ENCODE peak calls at places on chromosome 12, in four cellular contexts. One of them, this sample, is unnamed.
A peak's percentile ranks its signal among the peaks of the same experiment; 100 is the strongest.

GRCh38 chr12:124904306-124905098 is 9.9 kb downstream of the UBC start:
- DNase-seq in CD4-positive, alpha-beta T cell: no peak
- DNase-seq in NK-92 treated with Interleukin-12 subunit alpha and Interleukin-12 subunit beta, amount 100 ng/mL, for 24 hours: no peak
- DNase-seq in neural crest cell: peak; percentile 42
- DNase-seq in this sample: no peak

GRCh38 chr12:110270125-110270962 is 10.7 kb upstream of the ATP2A2 start:
- DNase-seq in CD4-positive, alpha-beta T cell: no peak
- DNase-seq in NK-92 treated with Interleukin-12 subunit alpha and Interleukin-12 subunit beta, amount 100 ng/mL, for 24 hours: no peak
- DNase-seq in neural crest cell: no peak
- DNase-seq in this sample: no peak

GRCh38 chr12:93514853-93515252 is 47.5 kb downstream of the MRPL42 start:
- DNase-seq in CD4-positive, alpha-beta T cell: no peak
- DNase-seq in NK-92 treated with Interleukin-12 subunit alpha and Interleukin-12 subunit beta, amount 100 ng/mL, for 24 hours: no peak
- DNase-seq in neural crest cell: no peak
- DNase-seq in this sample: no peak

GRCh38 chr12:127041985-127042625 is 1224.9 kb upstream of the TMEM132C start:
- DNase-seq in CD4-positive, alpha-beta T cell: no peak
- DNase-seq in NK-92 treated with Interleukin-12 subunit alpha and Interleukin-12 subunit beta, amount 100 ng/mL, for 24 hours: no peak
- DNase-seq in neural crest cell: no peak
- DNase-seq in this sample: no peak

GRCh38 chr12:69392146-69392928 is 32.8 kb downstream of the YEATS4 start:
- DNase-seq in CD4-positive, alpha-beta T cell: no peak
- DNase-seq in NK-92 treated with Interleukin-12 subunit alpha and Interleukin-12 subunit beta, amount 100 ng/mL, for 24 hours: no peak
- DNase-seq in neural crest cell: no peak
- DNase-seq in this sample: no peak

GRCh38 chr12:8678661-8679111 is 16.1 kb upstream of the MFAP5 start:
- DNase-seq in CD4-positive, alpha-beta T cell: no peak
- DNase-seq in NK-92 treated with Interleukin-12 subunit alpha and Interleukin-12 subunit beta, amount 100 ng/mL, for 24 hours: no peak
- DNase-seq in neural crest cell: no peak
- DNase-seq in this sample: no peak

GRCh38 chr12:130668286-130669204 is 47.6 kb downstream of the RIMBP2 start:
- DNase-seq in CD4-positive, alpha-beta T cell: no peak
- DNase-seq in NK-92 treated with Interleukin-12 subunit alpha and Interleukin-12 subunit beta, amount 100 ng/mL, for 24 hours: no peak
- DNase-seq in neural crest cell: no peak
- DNase-seq in this sample: no peak

GRCh38 chr12:93440043-93440835 is 1.5 kb downstream of the UBE2N start:
- DNase-seq in CD4-positive, alpha-beta T cell: no peak
- DNase-seq in NK-92 treated with Interleukin-12 subunit alpha and Interleukin-12 subunit beta, amount 100 ng/mL, for 24 hours: no peak
- DNase-seq in neural crest cell: no peak
- DNase-seq in this sample: no peak

GRCh38 chr12:76308866-76309265 is 39.3 kb downstream of the BBS10 start:
- DNase-seq in CD4-positive, alpha-beta T cell: no peak
- DNase-seq in NK-92 treated with Interleukin-12 subunit alpha and Interleukin-12 subunit beta, amount 100 ng/mL, for 24 hours: no peak
- DNase-seq in neural crest cell: no peak
- DNase-seq in this sample: no peak

GRCh38 chr12:39300799-39301198 is 142.1 kb downstream of the KIF21A start:
- DNase-seq in CD4-positive, alpha-beta T cell: no peak
- DNase-seq in NK-92 treated with Interleukin-12 subunit alpha and Interleukin-12 subunit beta, amount 100 ng/mL, for 24 hours: no peak
- DNase-seq in neural crest cell: no peak
- DNase-seq in this sample: no peak

GRCh38 chr12:88062464-88062863 is 33.3 kb upstream of the C12orf50 start:
- DNase-seq in CD4-positive, alpha-beta T cell: no peak
- DNase-seq in NK-92 treated with Interleukin-12 subunit alpha and Interleukin-12 subunit beta, amount 100 ng/mL, for 24 hours: no peak
- DNase-seq in neural crest cell: no peak
- DNase-seq in this sample: no peak

GRCh38 chr12:21800011-21800410 is 25.5 kb upstream of the KCNJ8 start:
- DNase-seq in CD4-positive, alpha-beta T cell: no peak
- DNase-seq in NK-92 treated with Interleukin-12 subunit alpha and Interleukin-12 subunit beta, amount 100 ng/mL, for 24 hours: no peak
- DNase-seq in neural crest cell: no peak
- DNase-seq in this sample: no peak